ENCODE peak calls at places on chromosomes 5 and 9, in seven cellular contexts. One of them, this sample, is unnamed.

GRCh38 chr9:7403839-7404238 is 395.7 kb downstream of the DMAC1 start:
- DNase-seq in IMR-90: no peak
- DNase-seq in body of pancreas: no peak
- DNase-seq in left ventricle myocardium inferior: no peak
- DNase-seq in breast epithelium: no peak
- DNase-seq in HCT116: no peak
- DNase-seq in spleen: no peak
- DNase-seq in this sample: no peak

GRCh38 chr5:124397290-124397689 is 349.1 kb downstream of the ZNF608 start:
- DNase-seq in IMR-90: no peak
- DNase-seq in body of pancreas: no peak
- DNase-seq in left ventricle myocardium inferior: no peak
- DNase-seq in breast epithelium: no peak
- DNase-seq in HCT116: no peak
- DNase-seq in spleen: no peak
- DNase-seq in this sample: no peak

GRCh38 chr9:86892576-86892975 is 54.7 kb downstream of the GAS1 start:
- DNase-seq in IMR-90: peak; percentile 30
- DNase-seq in body of pancreas: no peak
- DNase-seq in left ventricle myocardium inferior: no peak
- DNase-seq in breast epithelium: no peak
- DNase-seq in HCT116: no peak
- DNase-seq in spleen: no peak
- DNase-seq in this sample: no peak

GRCh38 chr5:67033893-67034605 is 162.6 kb downstream of the CD180 start:
- DNase-seq in IMR-90: no peak
- DNase-seq in body of pancreas: no peak
- DNase-seq in left ventricle myocardium inferior: no peak
- DNase-seq in breast epithelium: no peak
- DNase-seq in HCT116: no peak
- DNase-seq in spleen: no peak
- DNase-seq in this sample: no peak

GRCh38 chr5:127885176-127885575 is 182.0 kb downstream of the CCDC192 start:
- DNase-seq in IMR-90: no peak
- DNase-seq in body of pancreas: no peak
- DNase-seq in left ventricle myocardium inferior: no peak
- DNase-seq in breast epithelium: no peak
- DNase-seq in HCT116: no peak
- DNase-seq in spleen: no peak
- DNase-seq in this sample: no peak

GRCh38 chr9:78871452-78872331 is 574.8 kb downstream of the PSAT1 start:
- DNase-seq in IMR-90: peak; percentile 95
- DNase-seq in body of pancreas: no peak
- DNase-seq in left ventricle myocardium inferior: no peak
- DNase-seq in breast epithelium: no peak
- DNase-seq in HCT116: peak; percentile 22
- DNase-seq in spleen: no peak
- DNase-seq in this sample: no peak

GRCh38 chr5:170082701-170083100 is 23.0 kb upstream of the FOXI1 start:
- DNase-seq in IMR-90: no peak
- DNase-seq in body of pancreas: no peak
- DNase-seq in left ventricle myocardium inferior: no peak
- DNase-seq in breast epithelium: no peak
- DNase-seq in HCT116: no peak
- DNase-seq in spleen: no peak
- DNase-seq in this sample: no peak

GRCh38 chr9:106449528-106449927 is 413.4 kb upstream of the ZNF462 start:
- DNase-seq in IMR-90: no peak
- DNase-seq in body of pancreas: no peak
- DNase-seq in left ventricle myocardium inferior: no peak
- DNase-seq in breast epithelium: no peak
- DNase-seq in HCT116: no peak
- DNase-seq in spleen: no peak
- DNase-seq in this sample: no peak

GRCh38 chr9:117063721-117064471 is 351.0 kb downstream of the ASTN2 start:
- DNase-seq in IMR-90: no peak
- DNase-seq in body of pancreas: no peak
- DNase-seq in left ventricle myocardium inferior: no peak
- DNase-seq in breast epithelium: no peak
- DNase-seq in HCT116: no peak
- DNase-seq in spleen: no peak
- DNase-seq in this sample: no peak

GRCh38 chr5:37034955-37035354 is 158.4 kb downstream of the NIPBL start:
- DNase-seq in IMR-90: no peak
- DNase-seq in body of pancreas: no peak
- DNase-seq in left ventricle myocardium inferior: no peak
- DNase-seq in breast epithelium: no peak
- DNase-seq in HCT116: no peak
- DNase-seq in spleen: no peak
- DNase-seq in this sample: no peak

GRCh38 chr5:112876362-112876761 is 15.3 kb downstream of the SRP19 start:
- DNase-seq in IMR-90: no peak
- DNase-seq in body of pancreas: no peak
- DNase-seq in left ventricle myocardium inferior: no peak
- DNase-seq in breast epithelium: no peak
- DNase-seq in HCT116: no peak
- DNase-seq in spleen: no peak
- DNase-seq in this sample: no peak

GRCh38 chr5:152142845-152143469 is 218.3 kb upstream of the GLRA1 start:
- DNase-seq in IMR-90: peak; percentile 50
- DNase-seq in body of pancreas: peak; percentile 58
- DNase-seq in left ventricle myocardium inferior: peak; percentile 45
- DNase-seq in breast epithelium: no peak
- DNase-seq in HCT116: peak; percentile 33
- DNase-seq in spleen: peak; percentile 79
- DNase-seq in this sample: peak; percentile 72

GRCh38 chr9:114282507-114282906 is 40.4 kb upstream of the ORM1 start:
- DNase-seq in IMR-90: no peak
- DNase-seq in body of pancreas: no peak
- DNase-seq in left ventricle myocardium inferior: peak; percentile 6
- DNase-seq in breast epithelium: no peak
- DNase-seq in HCT116: no peak
- DNase-seq in spleen: no peak
- DNase-seq in this sample: no peak

GRCh38 chr5:122471752-122472061 is 159.7 kb downstream of the SNCAIP start:
- DNase-seq in IMR-90: no peak
- DNase-seq in body of pancreas: no peak
- DNase-seq in left ventricle myocardium inferior: no peak
- DNase-seq in breast epithelium: no peak
- DNase-seq in HCT116: no peak
- DNase-seq in spleen: no peak
- DNase-seq in this sample: no peak

GRCh38 chr9:127974002-127974768 is 6.6 kb downstream of the EEIG1 start:
- DNase-seq in IMR-90: no peak
- DNase-seq in body of pancreas: peak; percentile 32
- DNase-seq in left ventricle myocardium inferior: no peak
- DNase-seq in breast epithelium: no peak
- DNase-seq in HCT116: no peak
- DNase-seq in spleen: no peak
- DNase-seq in this sample: no peak

GRCh38 chr5:120405923-120406322 is 58.2 kb upstream of the PRR16 start:
- DNase-seq in IMR-90: peak; percentile 88
- DNase-seq in body of pancreas: no peak
- DNase-seq in left ventricle myocardium inferior: no peak
- DNase-seq in breast epithelium: no peak
- DNase-seq in HCT116: no peak
- DNase-seq in spleen: no peak
- DNase-seq in this sample: no peak

GRCh38 chr9:69590241-69590640 is 81.9 kb downstream of the APBA1 start:
- DNase-seq in IMR-90: no peak
- DNase-seq in body of pancreas: no peak
- DNase-seq in left ventricle myocardium inferior: no peak
- DNase-seq in breast epithelium: no peak
- DNase-seq in HCT116: no peak
- DNase-seq in spleen: no peak
- DNase-seq in this sample: no peak

GRCh38 chr9:128917151-128917849 is 3.5 kb upstream of the PHYHD1 start:
- DNase-seq in IMR-90: peak; percentile 64
- DNase-seq in body of pancreas: peak; percentile 94
- DNase-seq in left ventricle myocardium inferior: peak; percentile 82
- DNase-seq in breast epithelium: peak; percentile 87
- DNase-seq in HCT116: no peak
- DNase-seq in spleen: no peak
- DNase-seq in this sample: no peak

GRCh38 chr9:21555911-21556310 is 73.8 kb upstream of the IFNE start:
- DNase-seq in IMR-90: no peak
- DNase-seq in body of pancreas: no peak
- DNase-seq in left ventricle myocardium inferior: no peak
- DNase-seq in breast epithelium: no peak
- DNase-seq in HCT116: no peak
- DNase-seq in spleen: no peak
- DNase-seq in this sample: no peak
- H3K4me3 ChIP-seq in IMR-90: peak overlapping the region; percentile 28
- H3K4me3 ChIP-seq in body of pancreas: no peak overlapping the region
- H3K4me3 ChIP-seq in left ventricle myocardium inferior: no peak overlapping the region
- H3K4me3 ChIP-seq in breast epithelium: no peak overlapping the region
- H3K4me3 ChIP-seq in HCT116: peak overlapping the region; percentile 72
- H3K4me3 ChIP-seq in spleen: no peak overlapping the region
- H3K4me3 ChIP-seq in this sample: no peak overlapping the region

GRCh38 chr5:59036274-59036961 is 453.5 kb downstream of the RAB3C start:
- DNase-seq in IMR-90: peak; percentile 99
- DNase-seq in body of pancreas: no peak
- DNase-seq in left ventricle myocardium inferior: no peak
- DNase-seq in breast epithelium: no peak
- DNase-seq in HCT116: peak; percentile 28
- DNase-seq in spleen: no peak
- DNase-seq in this sample: no peak

GRCh38 chr5:59035681-59036080 is 452.8 kb downstream of the RAB3C start:
- DNase-seq in IMR-90: no peak
- DNase-seq in body of pancreas: no peak
- DNase-seq in left ventricle myocardium inferior: no peak
- DNase-seq in breast epithelium: no peak
- DNase-seq in HCT116: no peak
- DNase-seq in spleen: no peak
- DNase-seq in this sample: no peak

GRCh38 chr5:59037453-59038168 is 454.7 kb downstream of the RAB3C start:
- DNase-seq in IMR-90: no peak
- DNase-seq in body of pancreas: no peak
- DNase-seq in left ventricle myocardium inferior: no peak
- DNase-seq in breast epithelium: no peak
- DNase-seq in HCT116: no peak
- DNase-seq in spleen: no peak
- DNase-seq in this sample: no peak

GRCh38 chr5:59038169-59039002 is 455.5 kb downstream of the RAB3C start:
- DNase-seq in IMR-90: peak; percentile 19
- DNase-seq in body of pancreas: no peak
- DNase-seq in left ventricle myocardium inferior: no peak
- DNase-seq in breast epithelium: no peak
- DNase-seq in HCT116: no peak
- DNase-seq in spleen: no peak
- DNase-seq in this sample: no peak

DNA sequence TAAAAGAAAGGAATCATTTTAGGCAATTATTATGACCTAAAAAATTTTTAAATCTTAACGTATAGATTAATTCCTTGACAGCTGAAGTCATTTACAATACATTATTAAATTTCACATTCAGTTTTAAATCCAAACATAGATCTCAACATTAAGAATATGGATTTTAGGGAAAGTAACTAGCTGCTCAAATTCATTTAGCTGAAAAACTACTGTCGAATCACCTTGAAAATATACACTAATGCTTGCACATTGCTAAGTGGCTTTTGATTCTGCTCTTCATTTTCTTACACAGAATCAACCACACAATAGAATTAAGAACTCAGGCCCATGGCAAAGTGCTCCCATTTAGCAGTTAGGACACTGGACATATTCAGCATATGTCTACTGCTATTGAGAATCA is 454.2 kb downstream of the RAB3C start:
- DNase-seq in IMR-90: no peak
- DNase-seq in body of pancreas: no peak
- DNase-seq in left ventricle myocardium inferior: no peak
- DNase-seq in breast epithelium: no peak
- DNase-seq in HCT116: no peak
- DNase-seq in spleen: no peak
- DNase-seq in this sample: no peak
- H3K4me1 ChIP-seq in IMR-90: peaks cover 2% of the 10 kb centered on the region
- H3K4me1 ChIP-seq in body of pancreas: peaks cover 19% of the 10 kb centered on the region
- H3K4me1 ChIP-seq in left ventricle myocardium inferior: peaks cover 90% of the 10 kb centered on the region
- H3K4me1 ChIP-seq in breast epithelium: no peaks in the 10 kb centered on the region
- H3K4me1 ChIP-seq in HCT116: peaks cover 16% of the 10 kb centered on the region
- H3K4me1 ChIP-seq in spleen: peaks cover 62% of the 10 kb centered on the region
- H3K4me1 ChIP-seq in this sample: peaks cover 3% of the 10 kb centered on the region

GRCh38 chr5:88659529-88660325 is 223.3 kb downstream of the MEF2C start:
- DNase-seq in IMR-90: no peak
- DNase-seq in body of pancreas: no peak
- DNase-seq in left ventricle myocardium inferior: no peak
- DNase-seq in breast epithelium: no peak
- DNase-seq in HCT116: no peak
- DNase-seq in spleen: no peak
- DNase-seq in this sample: no peak
- H3K4me3 ChIP-seq in IMR-90: no peak overlapping the region
- H3K4me3 ChIP-seq in body of pancreas: no peak overlapping the region
- H3K4me3 ChIP-seq in left ventricle myocardium inferior: no peak overlapping the region
- H3K4me3 ChIP-seq in breast epithelium: no peak overlapping the region
- H3K4me3 ChIP-seq in HCT116: no peak overlapping the region
- H3K4me3 ChIP-seq in spleen: no peak overlapping the region
- H3K4me3 ChIP-seq in this sample: peak overlapping the region; percentile 11

DNA sequence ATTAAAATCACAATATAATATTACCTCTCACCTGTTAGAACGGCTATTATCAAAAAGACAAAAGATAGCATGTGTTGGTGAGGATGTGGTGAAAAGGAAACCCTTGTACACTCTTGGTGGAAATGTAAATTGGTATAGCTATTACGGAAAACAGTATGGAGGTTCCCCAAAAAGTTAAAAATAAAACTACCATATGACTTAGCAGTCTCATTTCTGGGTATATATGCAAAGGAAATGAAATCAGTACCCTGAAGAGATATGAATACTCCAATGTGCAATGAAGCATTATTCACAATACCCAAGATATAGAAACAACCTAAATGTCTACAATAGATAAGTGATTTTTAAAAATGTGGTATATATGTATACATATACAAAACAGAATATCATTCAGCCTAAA is 199.9 kb downstream of the SNX18 start:
- DNase-seq in IMR-90: no peak
- DNase-seq in body of pancreas: no peak
- DNase-seq in left ventricle myocardium inferior: no peak
- DNase-seq in breast epithelium: no peak
- DNase-seq in HCT116: no peak
- DNase-seq in spleen: no peak
- DNase-seq in this sample: no peak
- H3K4me1 ChIP-seq in IMR-90: peaks cover 28% of the 10 kb centered on the region
- H3K4me1 ChIP-seq in body of pancreas: no peaks in the 10 kb centered on the region
- H3K4me1 ChIP-seq in left ventricle myocardium inferior: peaks cover 54% of the 10 kb centered on the region
- H3K4me1 ChIP-seq in breast epithelium: no peaks in the 10 kb centered on the region
- H3K4me1 ChIP-seq in HCT116: peaks cover 6% of the 10 kb centered on the region
- H3K4me1 ChIP-seq in spleen: no peaks in the 10 kb centered on the region
- H3K4me1 ChIP-seq in this sample: peaks cover 2% of the 10 kb centered on the region